ENCODE peak calls at places on chromosome 12, in four cellular contexts. One of them, this sample, is unnamed.

GRCh38 chr12:42854208-42854607 is 264.7 kb upstream of the PRICKLE1 start:
- DNase-seq in kidney glomerular epithelial cell: no peak
- DNase-seq in HEK293T: no peak
- DNase-seq in tibial nerve: no peak
- DNase-seq in this sample: no peak

GRCh38 chr12:124938606-124939427 is 24.4 kb upstream of the UBC start:
- DNase-seq in kidney glomerular epithelial cell: no peak
- DNase-seq in HEK293T: peak; percentile 36
- DNase-seq in tibial nerve: peak; percentile 56
- DNase-seq in this sample: no peak

GRCh38 chr12:11545438-11546330 is 103.8 kb upstream of the ETV6 start:
- DNase-seq in tibial nerve: no peak
- DNase-seq in kidney glomerular epithelial cell: no peak
- DNase-seq in HEK293T: no peak
- DNase-seq in this sample: peak; percentile 36

GRCh38 chr12:81726634-81727033 is 32.5 kb downstream of the PPFIA2 start:
- DNase-seq in tibial nerve: no peak
- DNase-seq in kidney glomerular epithelial cell: no peak
- DNase-seq in HEK293T: no peak
- DNase-seq in this sample: no peak

GRCh38 chr12:61810486-61810885 is 449.7 kb upstream of the USP15 start:
- DNase-seq in tibial nerve: no peak
- DNase-seq in HEK293T: peak; percentile 6
- DNase-seq in kidney glomerular epithelial cell: no peak
- DNase-seq in this sample: no peak

GRCh38 chr12:117023998-117024960 is 74.9 kb downstream of the TESC start:
- DNase-seq in HEK293T: no peak
- DNase-seq in tibial nerve: no peak
- DNase-seq in kidney glomerular epithelial cell: no peak
- DNase-seq in this sample: no peak

GRCh38 chr12:79055926-79056674 is 191.5 kb downstream of the SYT1 start:
- DNase-seq in tibial nerve: no peak
- DNase-seq in HEK293T: no peak
- DNase-seq in kidney glomerular epithelial cell: no peak
- DNase-seq in this sample: no peak

GRCh38 chr12:132711169-132711843 is 664 bp downstream of the PGAM5 start:
- DNase-seq in tibial nerve: no peak
- DNase-seq in kidney glomerular epithelial cell: no peak
- DNase-seq in HEK293T: peak; percentile 36
- DNase-seq in this sample: no peak

GRCh38 chr12:46698003-46698402 is 127.8 kb downstream of the SLC38A4 start:
- DNase-seq in kidney glomerular epithelial cell: no peak
- DNase-seq in tibial nerve: no peak
- DNase-seq in HEK293T: no peak
- DNase-seq in this sample: no peak

GRCh38 chr12:121614872-121615467 is 11.4 kb upstream of the ORAI1 start:
- DNase-seq in kidney glomerular epithelial cell: no peak
- DNase-seq in HEK293T: no peak
- DNase-seq in tibial nerve: no peak
- DNase-seq in this sample: no peak

GRCh38 chr12:46084666-46085631 is 94.6 kb upstream of the SCAF11 start:
- DNase-seq in tibial nerve: no peak
- DNase-seq in HEK293T: no peak
- DNase-seq in kidney glomerular epithelial cell: no peak
- DNase-seq in this sample: no peak

GRCh38 chr12:40215977-40216376 is 8.8 kb upstream of the LRRK2 start:
- DNase-seq in HEK293T: no peak
- DNase-seq in kidney glomerular epithelial cell: no peak
- DNase-seq in tibial nerve: no peak
- DNase-seq in this sample: no peak